ENCODE peak calls at places on chromosomes 7 and 10, in four cellular contexts. L is IMR-90, O is mesothelial cell of epicardium, X is epithelial cell of esophagus. Q is an unnamed sample.

GRCh38 chr10:97805096-97805879 is 33.5 kb upstream of the SFRP5 start:
- DNase-seq in X (no peak), O (no peak), L (no peak), Q (no peak)

GRCh38 chr10:117075064-117075463 is 63.0 kb downstream of the VAX1 start:
- DNase-seq in O (no peak), L (peak), X (peak), Q (peak)

GRCh38 chr10:63976538-63976937 is 455.3 kb downstream of the REEP3 start:
- DNase-seq in O (peak), X (peak), L (peak), Q (peak)

GRCh38 chr7:28999421-28999820 is 41.3 kb upstream of the TRIL start:
- DNase-seq in O (no peak), L (no peak), X (no peak), Q (no peak)

GRCh38 chr7:47326808-47327207 is 255.1 kb downstream of the TNS3 start:
- DNase-seq in O (no peak), X (peak), L (peak), Q (no peak)

GRCh38 chr10:71621783-71622526 is 97.6 kb downstream of the C10orf105 start:
- DNase-seq in X (peak), O (peak), L (peak), Q (peak)

GRCh38 chr7:103148131-103148993 is 537 bp downstream of the NAPEPLD start:
- DNase-seq in X (peak), O (no peak), L (no peak), Q (no peak)

GRCh38 chr10:127044191-127044590 is 139.0 kb downstream of the DOCK1 start:
- DNase-seq in X (peak), L (no peak), O (peak), Q (no peak)

GRCh38 chr10:78155722-78156121 is 122.1 kb downstream of the RPS24 start:
- DNase-seq in X (no peak), L (no peak), O (no peak), Q (no peak)
- TF ChIP-seq CTCF in X (no peak), L (no peak), O (peak), Q (no peak)

GRCh38 chr7:67484244-67484751 is 487.7 kb downstream of the TYW1 start:
- DNase-seq in O (peak), L (peak), X (peak), Q (peak)
- TF ChIP-seq CTCF in O (peak), L (peak), X (peak), Q (peak)

DNA sequence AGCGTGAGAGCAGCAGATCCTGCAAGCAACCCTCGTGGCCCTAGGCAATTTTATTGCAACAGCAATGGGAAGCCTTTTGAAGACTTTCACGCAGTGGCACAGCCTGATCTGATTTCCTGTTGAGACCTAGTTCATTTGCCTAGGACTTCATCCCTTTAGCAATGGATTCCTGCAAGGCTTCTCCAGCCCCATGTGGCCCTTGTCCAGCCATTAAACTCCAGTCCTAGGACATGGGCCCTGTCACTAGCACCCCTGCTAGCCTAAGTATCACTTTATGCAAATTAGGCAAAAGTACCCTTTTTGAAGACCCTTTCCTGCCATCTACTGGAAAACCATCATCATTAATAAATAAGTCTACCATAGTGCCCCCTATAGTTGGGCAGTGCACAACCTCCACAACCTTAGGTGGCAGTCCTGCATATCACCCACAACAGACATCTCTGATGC is 379.4 kb downstream of the GALNT17 start:
- DNase-seq in X (no peak), O (no peak), L (no peak), Q (no peak)
- TF ChIP-seq CTCF in X (no peak), O (no peak), L (no peak), Q (no peak)

GRCh38 chr7:18700147-18700546 is 204.6 kb downstream of the HDAC9 start:
- DNase-seq in L (no peak), O (no peak), X (no peak), Q (peak)
- TF ChIP-seq CTCF in L (no peak), O (peak), X (no peak), Q (peak)

GRCh38 chr7:114218283-114218682 is 196.3 kb upstream of the FOXP2 start:
- DNase-seq in X (no peak), L (no peak), O (no peak), Q (no peak)

GRCh38 chr7:114212753-114213439 is 201.7 kb upstream of the FOXP2 start:
- DNase-seq in X (peak), L (no peak), O (no peak), Q (no peak)

GRCh38 chr7:114214454-114214853 is 200.2 kb upstream of the FOXP2 start:
- DNase-seq in X (no peak), O (no peak), L (no peak), Q (no peak)

GRCh38 chr7:114217026-114217425 is 197.6 kb upstream of the FOXP2 start:
- DNase-seq in L (no peak), O (no peak), X (peak), Q (no peak)
- TF ChIP-seq CTCF in L (no peak), O (no peak), X (no peak), Q (peak)

GRCh38 chr10:84204122-84204521 is 9.8 kb downstream of the CDHR1 start:
- DNase-seq in X (peak), O (no peak), L (no peak), Q (peak)

GRCh38 chr10:84201682-84202081 is 7.3 kb downstream of the CDHR1 start:
- DNase-seq in L (no peak), O (no peak), X (no peak), Q (no peak)

GRCh38 chr10:84201244-84201606 is 6.9 kb downstream of the CDHR1 start:
- DNase-seq in X (no peak), L (no peak), O (no peak), Q (no peak)

GRCh38 chr10:84200537-84201243 is 6.4 kb downstream of the CDHR1 start:
- DNase-seq in X (no peak), O (no peak), L (no peak), Q (no peak)

DNA sequence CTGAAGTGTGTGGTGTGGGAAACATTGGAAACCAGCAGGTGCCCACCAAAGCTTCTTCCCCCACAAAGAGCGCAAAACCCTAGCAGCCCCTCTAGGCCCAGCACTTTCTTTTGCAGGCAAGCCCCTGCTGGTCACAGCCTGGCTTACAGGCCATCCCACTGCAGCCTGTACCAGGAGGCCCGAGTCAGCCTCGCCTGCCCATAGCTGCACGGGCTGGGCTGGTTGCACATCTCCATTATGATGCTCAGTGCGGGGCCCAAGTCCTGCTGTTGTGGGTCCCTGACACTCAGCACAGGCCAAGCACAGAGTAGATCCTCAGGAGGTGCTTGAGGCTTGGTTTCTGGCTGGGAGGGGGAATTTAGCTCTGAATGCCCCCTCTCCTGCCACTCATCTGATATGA is 8.0 kb downstream of the CDHR1 start:
- DNase-seq in X (no peak), O (no peak), L (no peak), Q (no peak)
- TF ChIP-seq CTCF in X (no peak), O (no peak), L (no peak), Q (no peak)

DNA sequence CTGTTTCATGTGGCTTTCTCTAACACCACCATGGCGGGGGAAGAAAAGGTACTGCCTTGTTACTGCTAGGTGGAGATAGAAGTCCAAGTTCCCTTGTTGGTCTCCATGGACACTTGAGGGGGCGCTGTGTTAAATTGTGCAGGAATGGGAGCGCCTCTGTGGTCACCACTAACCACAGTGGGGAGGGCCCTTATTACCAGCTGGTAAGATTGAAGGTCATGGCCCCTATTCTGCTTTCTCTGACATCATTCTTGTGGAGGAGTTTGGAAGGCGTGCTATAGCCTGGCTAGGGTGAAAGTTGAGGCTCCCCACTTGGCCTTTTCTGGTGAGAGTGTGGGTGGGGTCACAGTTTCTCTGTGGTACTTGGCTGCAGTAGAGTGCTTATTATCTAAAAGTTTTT is 14.9 kb upstream of the MXI1 start:
- DNase-seq in X (no peak), L (no peak), O (no peak), Q (no peak)
- TF ChIP-seq CTCF in X (no peak), L (no peak), O (no peak), Q (no peak)

GRCh38 chr7:92200791-92201190 is 21.8 kb upstream of the LRRD1 start:
- DNase-seq in O (no peak), X (no peak), L (no peak), Q (no peak)
- TF ChIP-seq CTCF in O (no peak), X (no peak), L (no peak), Q (no peak)